ENCODE peak calls at places on chromosome 17, in five cellular contexts. One of them, this sample, is unnamed.

GRCh38 chr17:13002761-13003453 is 14.9 kb downstream of the ELAC2 start:
- DNase-seq in CD8-positive, alpha-beta T cell: peak; percentile 59
- DNase-seq in H9: peak; percentile 78
- DNase-seq in stimulated activated CD4-positive, alpha-beta T cell treated with anti-CD3 and anti-CD28 coated beads, Interleukin-1b, Interleukin-23, amount 100 ng/mL, for 24 hours: no peak
- DNase-seq in MV-4-11: peak; percentile 26
- DNase-seq in this sample: peak; percentile 49

GRCh38 chr17:62761884-62762283 is 46.2 kb downstream of the MARCHF10 start:
- DNase-seq in CD8-positive, alpha-beta T cell: no peak
- DNase-seq in H9: peak; percentile 98
- DNase-seq in stimulated activated CD4-positive, alpha-beta T cell treated with anti-CD3 and anti-CD28 coated beads, Interleukin-1b, Interleukin-23, amount 100 ng/mL, for 24 hours: no peak
- DNase-seq in MV-4-11: no peak
- DNase-seq in this sample: no peak

GRCh38 chr17:77959216-77959925 is 868 bp downstream of the TNRC6C start:
- DNase-seq in CD8-positive, alpha-beta T cell: peak; percentile 42
- DNase-seq in H9: no peak
- DNase-seq in stimulated activated CD4-positive, alpha-beta T cell treated with anti-CD3 and anti-CD28 coated beads, Interleukin-1b, Interleukin-23, amount 100 ng/mL, for 24 hours: peak; percentile 16
- DNase-seq in MV-4-11: no peak
- DNase-seq in this sample: peak; percentile 57

GRCh38 chr17:4232168-4232813 is 31.5 kb downstream of the ANKFY1 start:
- DNase-seq in CD8-positive, alpha-beta T cell: no peak
- DNase-seq in H9: no peak
- DNase-seq in stimulated activated CD4-positive, alpha-beta T cell treated with anti-CD3 and anti-CD28 coated beads, Interleukin-1b, Interleukin-23, amount 100 ng/mL, for 24 hours: no peak
- DNase-seq in MV-4-11: peak; percentile 13
- DNase-seq in this sample: no peak

GRCh38 chr17:80791758-80792284 is 199.8 kb upstream of the CHMP6 start:
- DNase-seq in CD8-positive, alpha-beta T cell: peak; percentile 44
- DNase-seq in H9: no peak
- DNase-seq in stimulated activated CD4-positive, alpha-beta T cell treated with anti-CD3 and anti-CD28 coated beads, Interleukin-1b, Interleukin-23, amount 100 ng/mL, for 24 hours: peak; percentile 48
- DNase-seq in MV-4-11: no peak
- DNase-seq in this sample: peak; percentile 51

GRCh38 chr17:81523139-81524062 is 4.8 kb upstream of the FSCN2 start:
- DNase-seq in CD8-positive, alpha-beta T cell: no peak
- DNase-seq in H9: peak; percentile 89
- DNase-seq in stimulated activated CD4-positive, alpha-beta T cell treated with anti-CD3 and anti-CD28 coated beads, Interleukin-1b, Interleukin-23, amount 100 ng/mL, for 24 hours: no peak
- DNase-seq in MV-4-11: peak; percentile 55
- DNase-seq in this sample: no peak

GRCh38 chr17:3935140-3935542 is 18.9 kb upstream of the P2RX1 start:
- DNase-seq in CD8-positive, alpha-beta T cell: peak; percentile 26
- DNase-seq in H9: peak; percentile 96
- DNase-seq in stimulated activated CD4-positive, alpha-beta T cell treated with anti-CD3 and anti-CD28 coated beads, Interleukin-1b, Interleukin-23, amount 100 ng/mL, for 24 hours: no peak
- DNase-seq in MV-4-11: peak; percentile 16
- DNase-seq in this sample: peak; percentile 89

GRCh38 chr17:28750178-28751047 is 6.6 kb downstream of the TRAF4 start:
- DNase-seq in CD8-positive, alpha-beta T cell: peak; percentile 90
- DNase-seq in H9: peak; percentile 97
- DNase-seq in stimulated activated CD4-positive, alpha-beta T cell treated with anti-CD3 and anti-CD28 coated beads, Interleukin-1b, Interleukin-23, amount 100 ng/mL, for 24 hours: peak; percentile 84
- DNase-seq in MV-4-11: peak; percentile 78
- DNase-seq in this sample: peak; percentile 76

GRCh38 chr17:78774456-78774855 is 7.6 kb downstream of the CYTH1 start:
- DNase-seq in CD8-positive, alpha-beta T cell: no peak
- DNase-seq in H9: no peak
- DNase-seq in stimulated activated CD4-positive, alpha-beta T cell treated with anti-CD3 and anti-CD28 coated beads, Interleukin-1b, Interleukin-23, amount 100 ng/mL, for 24 hours: no peak
- DNase-seq in MV-4-11: no peak
- DNase-seq in this sample: no peak

GRCh38 chr17:62189377-62189776 is 124.3 kb upstream of the MED13 start:
- DNase-seq in CD8-positive, alpha-beta T cell: no peak
- DNase-seq in H9: no peak
- DNase-seq in stimulated activated CD4-positive, alpha-beta T cell treated with anti-CD3 and anti-CD28 coated beads, Interleukin-1b, Interleukin-23, amount 100 ng/mL, for 24 hours: no peak
- DNase-seq in MV-4-11: no peak
- DNase-seq in this sample: no peak

GRCh38 chr17:40566027-40566426 is 755 bp upstream of the CCR7 start:
- DNase-seq in CD8-positive, alpha-beta T cell: no peak
- DNase-seq in H9: no peak
- DNase-seq in stimulated activated CD4-positive, alpha-beta T cell treated with anti-CD3 and anti-CD28 coated beads, Interleukin-1b, Interleukin-23, amount 100 ng/mL, for 24 hours: no peak
- DNase-seq in MV-4-11: no peak
- DNase-seq in this sample: no peak

GRCh38 chr17:32461853-32462617 is 17.7 kb downstream of the PSMD11 start:
- DNase-seq in CD8-positive, alpha-beta T cell: peak; percentile 65
- DNase-seq in H9: peak; percentile 66
- DNase-seq in stimulated activated CD4-positive, alpha-beta T cell treated with anti-CD3 and anti-CD28 coated beads, Interleukin-1b, Interleukin-23, amount 100 ng/mL, for 24 hours: peak; percentile 59
- DNase-seq in MV-4-11: peak; percentile 52
- DNase-seq in this sample: no peak

GRCh38 chr17:79670537-79671386 is 59.9 kb upstream of the RBFOX3 start:
- DNase-seq in CD8-positive, alpha-beta T cell: no peak
- DNase-seq in H9: no peak
- DNase-seq in stimulated activated CD4-positive, alpha-beta T cell treated with anti-CD3 and anti-CD28 coated beads, Interleukin-1b, Interleukin-23, amount 100 ng/mL, for 24 hours: no peak
- DNase-seq in MV-4-11: no peak
- DNase-seq in this sample: no peak

GRCh38 chr17:49567871-49568694 is 7.6 kb upstream of the NXPH3 start:
- DNase-seq in CD8-positive, alpha-beta T cell: peak; percentile 85
- DNase-seq in H9: peak; percentile 94
- DNase-seq in stimulated activated CD4-positive, alpha-beta T cell treated with anti-CD3 and anti-CD28 coated beads, Interleukin-1b, Interleukin-23, amount 100 ng/mL, for 24 hours: peak; percentile 79
- DNase-seq in MV-4-11: peak; percentile 71
- DNase-seq in this sample: peak; percentile 66

GRCh38 chr17:47850373-47850691 is 631 bp downstream of the SP6 start:
- DNase-seq in CD8-positive, alpha-beta T cell: no peak
- DNase-seq in H9: no peak
- DNase-seq in stimulated activated CD4-positive, alpha-beta T cell treated with anti-CD3 and anti-CD28 coated beads, Interleukin-1b, Interleukin-23, amount 100 ng/mL, for 24 hours: no peak
- DNase-seq in MV-4-11: no peak
- DNase-seq in this sample: no peak

GRCh38 chr17:45123930-45124796 is 8.2 kb downstream of the PLCD3 start:
- DNase-seq in CD8-positive, alpha-beta T cell: peak; percentile 40
- DNase-seq in H9: peak; percentile 75
- DNase-seq in stimulated activated CD4-positive, alpha-beta T cell treated with anti-CD3 and anti-CD28 coated beads, Interleukin-1b, Interleukin-23, amount 100 ng/mL, for 24 hours: no peak
- DNase-seq in MV-4-11: peak; percentile 85
- DNase-seq in this sample: no peak

GRCh38 chr17:46785696-46786095 is 32.8 kb downstream of the WNT3 start:
- DNase-seq in CD8-positive, alpha-beta T cell: no peak
- DNase-seq in H9: peak; percentile 60
- DNase-seq in stimulated activated CD4-positive, alpha-beta T cell treated with anti-CD3 and anti-CD28 coated beads, Interleukin-1b, Interleukin-23, amount 100 ng/mL, for 24 hours: no peak
- DNase-seq in MV-4-11: no peak
- DNase-seq in this sample: no peak

GRCh38 chr17:71933306-71933705 is 187.5 kb upstream of the SOX9 start:
- DNase-seq in CD8-positive, alpha-beta T cell: no peak
- DNase-seq in H9: no peak
- DNase-seq in stimulated activated CD4-positive, alpha-beta T cell treated with anti-CD3 and anti-CD28 coated beads, Interleukin-1b, Interleukin-23, amount 100 ng/mL, for 24 hours: no peak
- DNase-seq in MV-4-11: no peak
- DNase-seq in this sample: no peak

GRCh38 chr17:13735444-13735843 is 133.7 kb upstream of the HS3ST3A1 start:
- DNase-seq in CD8-positive, alpha-beta T cell: no peak
- DNase-seq in H9: peak; percentile 64
- DNase-seq in stimulated activated CD4-positive, alpha-beta T cell treated with anti-CD3 and anti-CD28 coated beads, Interleukin-1b, Interleukin-23, amount 100 ng/mL, for 24 hours: no peak
- DNase-seq in MV-4-11: no peak
- DNase-seq in this sample: no peak